ENCODE peak calls at places on chromosome 13, in seven cellular contexts. A is Panc1; Z is activated CD4-positive, alpha-beta T cell treated with anti-CD3 and anti-CD28 coated beads for 4 hours; X is stimulated activated CD8-positive, alpha-beta memory T cell treated with anti-CD3 and anti-CD28 coated beads, Interleukin-2, amount 100 ng/mL, for 48 hours; M is Karpas-422; B is GM04503; D is H4. W is an unnamed sample.
A peak's percentile ranks its signal among the peaks of the same experiment; 100 is the strongest.

GRCh38 chr13:53191091-53191490 is 162.5 kb downstream of the OLFM4 start:
- DNase-seq in A (no peak), Z (no peak), X (no peak), M (no peak), B (no peak), D (no peak), W (no peak)

GRCh38 chr13:46721054-46721453 is 75.9 kb downstream of the ESD start:
- DNase-seq in A (no peak), Z (peak; percentile 15), X (peak; percentile 3), M (peak; percentile 77), B (no peak), D (peak; percentile 8), W (peak; percentile 46)

GRCh38 chr13:113183450-113184129 is 24.9 kb downstream of the PCID2 start:
- DNase-seq in A (no peak), Z (no peak), X (no peak), M (no peak), B (no peak), D (no peak), W (peak; percentile 26)

GRCh38 chr13:56700324-56700723 is 440.4 kb upstream of the PRR20A start:
- DNase-seq in A (no peak), Z (no peak), X (no peak), M (no peak), B (no peak), D (peak; percentile 11), W (no peak)

GRCh38 chr13:32257649-32258048 is 57.5 kb downstream of the ZAR1L start:
- DNase-seq in A (no peak), Z (no peak), X (no peak), M (no peak), B (no peak), D (no peak), W (no peak)

GRCh38 chr13:19910336-19911072 is 47.1 kb upstream of the ZMYM5 start:
- DNase-seq in A (no peak), Z (no peak), X (no peak), M (no peak), B (no peak), D (no peak), W (peak; percentile 9)

GRCh38 chr13:98984118-98984517 is 6.3 kb upstream of the DOCK9 start:
- DNase-seq in A (peak; percentile 46), Z (no peak), X (no peak), M (no peak), B (no peak), D (no peak), W (no peak)

GRCh38 chr13:57633950-57634828 is 2.6 kb downstream of the PCDH17 start:
- DNase-seq in A (no peak), Z (no peak), X (no peak), M (no peak), B (no peak), D (no peak), W (no peak)

GRCh38 chr13:112445411-112446271 is 69.5 kb downstream of the SPACA7 start:
- DNase-seq in A (no peak), Z (no peak), X (no peak), M (no peak), B (no peak), D (no peak), W (no peak)

GRCh38 chr13:29503041-29503837 is 92.2 kb downstream of the SLC7A1 start:
- DNase-seq in A (no peak), Z (no peak), X (no peak), M (no peak), B (no peak), D (no peak), W (peak; percentile 21)

GRCh38 chr13:107192289-107192688 is 624.4 kb upstream of the ARGLU1 start:
- DNase-seq in A (no peak), Z (no peak), X (no peak), M (no peak), B (no peak), D (peak; percentile 35), W (peak; percentile 68)

GRCh38 chr13:112645327-112645914 is 44.4 kb upstream of the ATP11A start:
- DNase-seq in A (no peak), Z (no peak), X (no peak), M (no peak), B (no peak), D (no peak), W (no peak)

GRCh38 chr13:23349127-23349897 is 84.2 kb downstream of the SACS start:
- DNase-seq in A (no peak), Z (no peak), X (no peak), M (no peak), B (peak; percentile 41), D (no peak), W (no peak)

GRCh38 chr13:113452942-113453901 is at the start of gene ADPRHL1:
- DNase-seq in A (no peak), Z (no peak), X (no peak), M (peak; percentile 79), B (no peak), D (no peak), W (no peak)

GRCh38 chr13:48000559-48001126 is 430 bp downstream of the SUCLA2 start:
- DNase-seq in A (no peak), Z (no peak), X (peak; percentile 8), M (peak; percentile 50), B (no peak), D (no peak), W (peak; percentile 9)

GRCh38 chr13:25455146-25455545 is 83.4 kb downstream of the ATP8A2 start:
- DNase-seq in A (no peak), Z (no peak), X (no peak), M (no peak), B (no peak), D (no peak), W (no peak)

GRCh38 chr13:25132984-25133383 is 37.0 kb downstream of the PABPC3 start:
- DNase-seq in A (no peak), Z (no peak), X (no peak), M (no peak), B (no peak), D (no peak), W (no peak)

GRCh38 chr13:107370036-107370785 is 802.3 kb upstream of the ARGLU1 start:
- DNase-seq in A (no peak), Z (no peak), X (no peak), M (no peak), B (peak; percentile 15), D (peak; percentile 17), W (peak; percentile 80)

GRCh38 chr13:20412761-20413355 is 112.8 kb downstream of the CRYL1 start:
- DNase-seq in A (no peak), Z (no peak), X (no peak), M (no peak), B (no peak), D (no peak), W (no peak)

GRCh38 chr13:40430234-40430633 is 236.2 kb downstream of the FOXO1 start:
- DNase-seq in A (no peak), Z (no peak), X (no peak), M (no peak), B (no peak), D (no peak), W (no peak)

GRCh38 chr13:45055198-45055901 is 65.0 kb upstream of the GTF2F2 start:
- DNase-seq in A (peak; percentile 24), Z (peak; percentile 43), X (peak; percentile 33), M (no peak), B (peak; percentile 86), D (peak; percentile 82), W (peak; percentile 93)

W was measured in astrocyte of the spinal cord.